ENCODE peak calls at places on chromosomes 4 and X, in eight cellular contexts. One of them, this sample, is unnamed.

GRCh38 chr4:41095192-41095872 is 119.0 kb downstream of the APBB2 start:
- DNase-seq in Caco-2: no peak
- DNase-seq in MM.1S: no peak
- DNase-seq in foreskin fibroblast: no peak
- DNase-seq in kidney epithelial cell: no peak
- DNase-seq in dorsolateral prefrontal cortex: no peak
- DNase-seq in GM12864: no peak
- DNase-seq in iPS DF 6.9: no peak
- DNase-seq in this sample: no peak

GRCh38 chrX:45765726-45766125 is 565.0 kb upstream of the DIPK2B start:
- DNase-seq in dorsolateral prefrontal cortex: no peak
- DNase-seq in MM.1S: no peak
- DNase-seq in Caco-2: no peak
- DNase-seq in kidney epithelial cell: no peak
- DNase-seq in GM12864: no peak
- DNase-seq in foreskin fibroblast: no peak
- DNase-seq in iPS DF 6.9: no peak
- DNase-seq in this sample: no peak

GRCh38 chr4:27515140-27515539 is 654.5 kb downstream of the STIM2 start:
- DNase-seq in dorsolateral prefrontal cortex: no peak
- DNase-seq in Caco-2: no peak
- DNase-seq in kidney epithelial cell: no peak
- DNase-seq in iPS DF 6.9: no peak
- DNase-seq in MM.1S: no peak
- DNase-seq in GM12864: no peak
- DNase-seq in foreskin fibroblast: no peak
- DNase-seq in this sample: no peak

GRCh38 chr4:156732634-156733033 is 239.0 kb downstream of the PDGFC start:
- DNase-seq in GM12864: no peak
- DNase-seq in kidney epithelial cell: no peak
- DNase-seq in dorsolateral prefrontal cortex: no peak
- DNase-seq in MM.1S: no peak
- DNase-seq in foreskin fibroblast: no peak
- DNase-seq in Caco-2: no peak
- DNase-seq in iPS DF 6.9: no peak
- DNase-seq in this sample: no peak

GRCh38 chr4:135184715-135185114 is 983.1 kb upstream of the PABPC4L start:
- DNase-seq in kidney epithelial cell: no peak
- DNase-seq in GM12864: no peak
- DNase-seq in dorsolateral prefrontal cortex: no peak
- DNase-seq in MM.1S: no peak
- DNase-seq in foreskin fibroblast: no peak
- DNase-seq in Caco-2: no peak
- DNase-seq in iPS DF 6.9: no peak
- DNase-seq in this sample: no peak

GRCh38 chr4:145812902-145813301 is 125.7 kb downstream of the ZNF827 start:
- DNase-seq in kidney epithelial cell: no peak
- DNase-seq in dorsolateral prefrontal cortex: no peak
- DNase-seq in MM.1S: no peak
- DNase-seq in GM12864: no peak
- DNase-seq in Caco-2: no peak
- DNase-seq in foreskin fibroblast: no peak
- DNase-seq in iPS DF 6.9: no peak
- DNase-seq in this sample: no peak

GRCh38 chr4:120291541-120291940 is 224.9 kb upstream of the MAD2L1 start:
- DNase-seq in foreskin fibroblast: no peak
- DNase-seq in iPS DF 6.9: no peak
- DNase-seq in GM12864: no peak
- DNase-seq in MM.1S: no peak
- DNase-seq in Caco-2: no peak
- DNase-seq in dorsolateral prefrontal cortex: no peak
- DNase-seq in kidney epithelial cell: no peak
- DNase-seq in this sample: no peak

GRCh38 chr4:100519205-100519604 is 1.4 kb upstream of the EMCN start:
- DNase-seq in MM.1S: no peak
- DNase-seq in Caco-2: no peak
- DNase-seq in iPS DF 6.9: no peak
- DNase-seq in foreskin fibroblast: no peak
- DNase-seq in GM12864: no peak
- DNase-seq in kidney epithelial cell: no peak
- DNase-seq in dorsolateral prefrontal cortex: no peak
- DNase-seq in this sample: no peak

GRCh38 chrX:135651647-135652295 is 61.7 kb upstream of the CT45A1 start:
- DNase-seq in GM12864: no peak
- DNase-seq in Caco-2: no peak
- DNase-seq in MM.1S: no peak
- DNase-seq in dorsolateral prefrontal cortex: no peak
- DNase-seq in kidney epithelial cell: no peak
- DNase-seq in foreskin fibroblast: no peak
- DNase-seq in iPS DF 6.9: no peak
- DNase-seq in this sample: no peak

GRCh38 chr4:141642711-141643110 is 6.3 kb downstream of the IL15 start:
- DNase-seq in foreskin fibroblast: no peak
- DNase-seq in GM12864: no peak
- DNase-seq in kidney epithelial cell: no peak
- DNase-seq in dorsolateral prefrontal cortex: no peak
- DNase-seq in MM.1S: no peak
- DNase-seq in Caco-2: no peak
- DNase-seq in iPS DF 6.9: no peak
- DNase-seq in this sample: no peak

GRCh38 chr4:177313263-177313662 is 3.6 kb downstream of the NEIL3 start:
- DNase-seq in iPS DF 6.9: no peak
- DNase-seq in GM12864: no peak
- DNase-seq in kidney epithelial cell: no peak
- DNase-seq in foreskin fibroblast: peak; percentile 24
- DNase-seq in dorsolateral prefrontal cortex: no peak
- DNase-seq in MM.1S: no peak
- DNase-seq in Caco-2: no peak
- DNase-seq in this sample: no peak

GRCh38 chr4:118352843-118353373 is at the start of gene PRSS12:
- DNase-seq in MM.1S: peak; percentile 87
- DNase-seq in kidney epithelial cell: peak; percentile 16
- DNase-seq in foreskin fibroblast: peak; percentile 79
- DNase-seq in GM12864: no peak
- DNase-seq in dorsolateral prefrontal cortex: peak; percentile 26
- DNase-seq in Caco-2: peak; percentile 82
- DNase-seq in iPS DF 6.9: peak; percentile 48
- DNase-seq in this sample: no peak

GRCh38 chr4:56134272-56134671 is 185.5 kb downstream of the CEP135 start:
- DNase-seq in iPS DF 6.9: no peak
- DNase-seq in dorsolateral prefrontal cortex: no peak
- DNase-seq in GM12864: no peak
- DNase-seq in Caco-2: peak; percentile 44
- DNase-seq in MM.1S: no peak
- DNase-seq in kidney epithelial cell: no peak
- DNase-seq in foreskin fibroblast: no peak
- DNase-seq in this sample: no peak

GRCh38 chrX:53456254-53456653 is 22.1 kb upstream of the HSD17B10 start:
- DNase-seq in MM.1S: no peak
- DNase-seq in iPS DF 6.9: no peak
- DNase-seq in foreskin fibroblast: peak; percentile 48
- DNase-seq in kidney epithelial cell: no peak
- DNase-seq in Caco-2: no peak
- DNase-seq in dorsolateral prefrontal cortex: no peak
- DNase-seq in GM12864: no peak
- DNase-seq in this sample: no peak

DNA sequence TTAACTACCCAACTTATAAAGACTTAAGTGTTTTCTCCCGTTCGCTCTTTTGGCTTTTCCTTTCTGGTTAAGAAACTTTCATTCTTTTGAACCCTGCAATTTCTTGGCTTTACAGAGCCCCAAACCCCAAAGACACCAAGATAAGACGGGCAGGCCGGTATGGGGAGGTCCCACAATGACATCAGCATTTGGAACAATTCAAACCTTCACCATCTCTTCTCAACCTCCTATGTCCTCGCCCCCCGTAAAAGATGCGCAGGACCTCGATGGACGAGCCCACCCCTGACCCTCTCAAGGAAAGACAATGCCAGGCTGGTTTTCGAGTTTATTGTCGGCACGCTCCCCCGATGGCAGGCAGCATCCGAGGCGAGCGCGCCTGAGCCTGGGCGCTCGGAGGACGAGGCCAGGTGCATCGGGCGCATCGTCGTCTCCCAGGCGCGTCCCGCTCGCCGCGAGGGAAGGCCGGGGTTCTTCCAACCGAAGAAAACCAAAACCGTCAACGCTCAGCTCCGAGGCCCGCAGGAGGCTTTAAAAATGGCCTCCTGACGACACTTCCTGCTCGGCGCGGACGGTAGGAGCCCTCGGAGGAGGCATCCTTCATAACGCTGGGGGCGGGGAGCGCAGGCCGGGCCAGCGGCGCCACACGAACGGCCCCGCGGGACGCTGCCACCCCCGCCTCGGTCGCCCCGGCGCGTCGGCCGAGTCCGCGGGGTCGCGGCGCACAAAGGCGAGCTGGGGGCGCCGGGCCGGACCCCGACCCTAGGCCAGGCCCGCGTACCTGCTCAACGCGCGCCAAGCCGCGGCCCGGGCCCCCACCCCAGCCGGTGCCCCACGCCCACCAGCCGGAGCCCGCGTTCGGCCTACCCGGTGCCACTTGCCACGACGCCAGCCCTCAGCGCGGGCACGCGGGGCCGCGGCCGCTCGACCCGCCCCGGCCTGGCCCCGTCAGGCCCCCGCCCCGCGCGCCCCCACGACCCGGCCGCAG is 664 bp downstream of the ZNF518B start:
- DNase-seq in MM.1S: peak; percentile 50
- DNase-seq in kidney epithelial cell: no peak
- DNase-seq in Caco-2: no peak
- DNase-seq in dorsolateral prefrontal cortex: peak; percentile 20
- DNase-seq in iPS DF 6.9: no peak
- DNase-seq in GM12864: peak; percentile 10
- DNase-seq in foreskin fibroblast: peak; percentile 55
- DNase-seq in this sample: no peak
- H3K4me3 ChIP-seq in MM.1S: peak overlapping the region; percentile 60
- H3K4me3 ChIP-seq in kidney epithelial cell: peak overlapping the region; percentile 55
- H3K4me3 ChIP-seq in Caco-2: no peak overlapping the region
- H3K4me3 ChIP-seq in dorsolateral prefrontal cortex: peak overlapping the region; percentile 48
- H3K4me3 ChIP-seq in iPS DF 6.9: peak overlapping the region; percentile 56
- H3K4me3 ChIP-seq in GM12864: peak overlapping the region; percentile 75
- H3K4me3 ChIP-seq in foreskin fibroblast: peak overlapping the region; percentile 50
- H3K4me3 ChIP-seq in this sample: peak overlapping the region; percentile 65

DNA sequence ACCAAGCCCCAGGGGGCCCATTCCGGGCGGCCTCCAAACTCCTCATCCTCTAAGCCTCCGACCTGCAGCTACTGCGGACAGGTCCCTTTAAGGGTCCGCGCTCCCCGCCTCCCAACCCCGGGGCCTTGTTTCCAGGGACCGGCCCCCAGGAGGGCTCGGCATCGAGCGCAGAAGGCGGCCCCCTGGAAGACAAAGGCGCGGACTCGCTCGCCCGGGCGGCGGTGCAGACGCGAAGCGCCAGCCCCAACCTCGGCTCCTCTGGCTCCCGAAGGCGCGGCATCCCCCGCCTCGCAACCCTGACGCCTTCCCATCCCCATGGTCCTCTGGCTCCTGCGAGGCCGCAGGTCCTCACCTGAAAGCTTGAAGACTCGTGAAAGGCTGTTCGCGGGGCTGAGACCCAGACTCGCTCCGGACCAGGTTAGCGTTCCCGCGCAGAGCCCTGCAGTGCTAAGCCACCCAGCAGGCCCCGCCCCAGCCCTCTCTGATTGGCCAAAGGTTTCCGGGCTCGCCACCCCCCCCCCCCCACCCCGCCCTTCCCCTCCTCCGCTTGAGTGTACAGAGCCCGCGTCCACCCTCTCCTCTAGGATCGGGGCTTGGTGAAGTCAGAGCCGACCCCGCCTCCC is at the start of gene TMSB15A:
- DNase-seq in kidney epithelial cell: no peak
- DNase-seq in GM12864: no peak
- DNase-seq in MM.1S: peak; percentile 63
- DNase-seq in iPS DF 6.9: peak; percentile 27
- DNase-seq in foreskin fibroblast: peak; percentile 23
- DNase-seq in Caco-2: no peak
- DNase-seq in dorsolateral prefrontal cortex: peak; percentile 62
- DNase-seq in this sample: no peak
- H3K4me3 ChIP-seq in kidney epithelial cell: peak within 1 kb of the TSS; percentile 36
- H3K4me3 ChIP-seq in GM12864: peak within 1 kb of the TSS; percentile 23
- H3K4me3 ChIP-seq in MM.1S: peak within 1 kb of the TSS; percentile 55
- H3K4me3 ChIP-seq in iPS DF 6.9: peak within 1 kb of the TSS; percentile 43
- H3K4me3 ChIP-seq in foreskin fibroblast: peak within 1 kb of the TSS; percentile 43
- H3K4me3 ChIP-seq in Caco-2: no peak within 1 kb of the TSS
- H3K4me3 ChIP-seq in dorsolateral prefrontal cortex: peak within 1 kb of the TSS; percentile 38
- H3K4me3 ChIP-seq in this sample: peak within 1 kb of the TSS; percentile 55

DNA sequence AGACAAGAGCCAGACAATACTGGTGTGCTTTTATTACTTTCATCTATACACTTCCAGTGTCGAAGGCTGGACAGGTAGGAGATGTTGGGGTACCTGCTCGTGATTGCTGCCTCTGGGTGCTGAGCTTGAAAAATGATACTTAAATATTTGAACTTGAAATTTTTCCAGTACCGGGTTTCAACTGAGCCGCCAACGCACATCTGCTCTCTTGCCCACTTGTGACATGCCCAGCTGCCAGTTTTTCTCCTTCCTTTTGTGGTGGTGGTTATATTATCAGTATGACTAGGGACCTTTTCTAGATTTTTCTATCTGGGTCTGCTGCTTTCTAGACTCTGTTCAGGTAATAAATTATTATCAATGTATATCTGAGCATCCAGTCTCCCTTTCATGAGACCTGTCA is 3.4 kb downstream of the OGT start:
- DNase-seq in foreskin fibroblast: no peak
- DNase-seq in Caco-2: no peak
- DNase-seq in GM12864: no peak
- DNase-seq in dorsolateral prefrontal cortex: peak; percentile 10
- DNase-seq in MM.1S: peak; percentile 21
- DNase-seq in iPS DF 6.9: no peak
- DNase-seq in kidney epithelial cell: no peak
- DNase-seq in this sample: no peak
- H3K4me3 ChIP-seq in foreskin fibroblast: peak overlapping the region; percentile 32
- H3K4me3 ChIP-seq in Caco-2: no peak overlapping the region
- H3K4me3 ChIP-seq in GM12864: peak overlapping the region; percentile 48
- H3K4me3 ChIP-seq in dorsolateral prefrontal cortex: no peak overlapping the region
- H3K4me3 ChIP-seq in MM.1S: peak overlapping the region; percentile 97
- H3K4me3 ChIP-seq in iPS DF 6.9: no peak overlapping the region
- H3K4me3 ChIP-seq in kidney epithelial cell: peak overlapping the region; percentile 3
- H3K4me3 ChIP-seq in this sample: peak overlapping the region; percentile 31

DNA sequence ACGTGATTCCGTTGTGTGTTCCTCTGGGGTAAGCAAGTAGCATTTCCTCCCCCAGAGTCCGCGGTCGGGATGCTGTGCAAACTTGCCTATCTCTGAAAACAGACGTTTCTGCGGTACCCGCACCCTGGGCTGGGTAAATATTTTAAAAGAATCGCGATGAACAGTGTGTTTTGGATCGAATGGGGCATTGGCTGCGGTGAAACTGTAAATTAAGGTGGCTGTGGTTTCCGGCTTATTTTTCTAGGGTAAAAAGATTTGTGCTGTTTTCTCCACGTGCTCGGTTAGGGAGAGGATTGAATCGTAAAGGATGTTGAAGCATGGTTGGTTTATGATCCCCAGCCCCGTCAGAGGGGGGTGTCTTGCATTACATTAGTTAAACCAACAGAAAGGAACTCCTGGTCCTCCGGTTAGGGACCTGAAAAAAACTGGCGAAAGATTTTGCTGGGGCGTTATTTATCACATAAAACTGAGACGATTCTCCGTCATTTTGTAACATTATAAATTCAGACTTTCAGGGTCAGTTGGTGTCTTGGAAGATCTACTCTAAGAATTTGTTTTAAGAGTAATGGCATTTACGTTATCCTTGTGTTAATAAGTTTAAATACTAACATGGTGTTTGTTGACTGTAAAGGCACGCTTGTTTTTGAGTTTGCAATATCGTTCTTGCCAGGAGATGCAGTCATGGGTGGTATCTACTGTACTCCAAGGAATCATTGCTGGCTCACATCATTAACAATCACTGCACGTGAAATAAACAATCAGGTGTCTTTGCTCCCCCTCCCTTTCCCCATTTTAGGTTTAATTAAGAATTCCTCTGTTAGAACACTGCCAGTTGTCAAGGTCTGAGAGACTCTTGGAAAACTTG is 1.4 kb downstream of the HHIP start:
- DNase-seq in MM.1S: no peak
- DNase-seq in foreskin fibroblast: no peak
- DNase-seq in GM12864: no peak
- DNase-seq in Caco-2: no peak
- DNase-seq in iPS DF 6.9: no peak
- DNase-seq in kidney epithelial cell: no peak
- DNase-seq in dorsolateral prefrontal cortex: no peak
- DNase-seq in this sample: no peak
- H3K4me3 ChIP-seq in MM.1S: peak overlapping the region; percentile 47
- H3K4me3 ChIP-seq in foreskin fibroblast: peak overlapping the region; percentile 49
- H3K4me3 ChIP-seq in GM12864: no peak overlapping the region
- H3K4me3 ChIP-seq in Caco-2: no peak overlapping the region
- H3K4me3 ChIP-seq in iPS DF 6.9: no peak overlapping the region
- H3K4me3 ChIP-seq in kidney epithelial cell: peak overlapping the region; percentile 64
- H3K4me3 ChIP-seq in dorsolateral prefrontal cortex: peak overlapping the region; percentile 73
- H3K4me3 ChIP-seq in this sample: peak overlapping the region; percentile 42